ENCODE peak calls at places on chromosomes 5 and 9, in nine cellular contexts. O, A, M, T, Q, N, Y, P and K are unnamed samples.

GRCh38 chr5:984774-985173 is 23.8 kb upstream of the NKD2 start:
- DNase-seq in N (no peak), M (no peak), Y (no peak), T (no peak), P (no peak), A (no peak), Q (no peak), O (no peak), K (no peak)

GRCh38 chr9:70257991-70258691 is 637 bp upstream of the SMC5 start:
- DNase-seq in Q (no peak), N (peak), A (peak), O (peak), M (peak), T (peak), P (peak), Y (peak), K (peak)

GRCh38 chr5:76673125-76673524 is 42.8 kb upstream of the F2R start:
- DNase-seq in T (no peak), Q (no peak), N (no peak), O (no peak), Y (no peak), A (no peak), P (no peak), M (no peak), K (no peak)

GRCh38 chr5:122430328-122430586 is 118.2 kb downstream of the SNCAIP start:
- DNase-seq in A (no peak), O (no peak), Q (no peak), Y (no peak), N (no peak), P (no peak), M (no peak), T (no peak), K (no peak)

GRCh38 chr9:134220311-134220710 is 55.9 kb upstream of the RNU6ATAC start:
- DNase-seq in A (no peak), M (no peak), T (no peak), P (no peak), Q (no peak), Y (no peak), N (no peak), O (no peak), K (no peak)

GRCh38 chr5:143054480-143054941 is 284.3 kb downstream of the ARHGAP26 start:
- DNase-seq in N (no peak), M (peak), A (peak), O (peak), Y (no peak), Q (no peak), T (no peak), P (no peak), K (no peak)

GRCh38 chr9:33403941-33404781 is 1.8 kb upstream of the AQP7 start:
- DNase-seq in O (no peak), A (no peak), T (no peak), N (no peak), M (no peak), Y (no peak), P (no peak), Q (no peak), K (no peak)

GRCh38 chr9:128414461-128414860 is 6.2 kb upstream of the CERCAM start:
- DNase-seq in Y (no peak), Q (no peak), P (no peak), T (no peak), O (no peak), M (no peak), A (no peak), N (no peak), K (no peak)

GRCh38 chr5:176660860-176661641 is 13.8 kb downstream of the TSPAN17 start:
- DNase-seq in O (peak), P (peak), Q (peak), A (peak), T (peak), M (peak), Y (peak), N (peak), K (no peak)

GRCh38 chr9:121651295-121652036 is at the start of gene DAB2IP:
- DNase-seq in N (peak), M (peak), O (peak), P (no peak), Q (peak), A (no peak), Y (no peak), T (no peak), K (no peak)

GRCh38 chr5:72166070-72166979 is 59.0 kb downstream of the MAP1B start:
- DNase-seq in N (peak), A (no peak), O (peak), Q (no peak), M (peak), P (peak), T (no peak), Y (peak), K (no peak)

GRCh38 chr9:121858788-121859187 is 207.4 kb downstream of the DAB2IP start:
- DNase-seq in M (no peak), Q (no peak), O (no peak), N (no peak), P (no peak), Y (no peak), A (no peak), T (no peak), K (no peak)

GRCh38 chr5:152349683-152350526 is 55.2 kb downstream of the NMUR2 start:
- DNase-seq in Q (no peak), O (peak), Y (no peak), T (peak), A (no peak), N (peak), M (peak), P (peak), K (no peak)

GRCh38 chr9:81526587-81526986 is 162.8 kb downstream of the TLE1 start:
- DNase-seq in P (peak), T (no peak), M (peak), O (peak), N (no peak), Y (peak), A (no peak), Q (no peak), K (no peak)

GRCh38 chr9:87950296-87950695 is 24.0 kb downstream of the CDK20 start:
- DNase-seq in A (no peak), T (no peak), P (peak), Y (peak), O (no peak), M (no peak), Q (no peak), N (no peak), K (no peak)

GRCh38 chr9:134518004-134518606 is 123.5 kb upstream of the COL5A1 start:
- DNase-seq in Y (no peak), M (no peak), Q (no peak), T (peak), A (no peak), P (no peak), N (no peak), O (peak), K (no peak)

GRCh38 chr9:89323257-89323841 is 5.0 kb downstream of the SECISBP2 start:
- DNase-seq in A (no peak), Y (no peak), O (no peak), N (no peak), M (no peak), Q (no peak), T (no peak), P (peak), K (no peak)

GRCh38 chr9:37949576-37949975 is 45.6 kb upstream of the SLC25A51 start:
- DNase-seq in Q (no peak), P (peak), O (peak), T (no peak), A (no peak), N (no peak), Y (peak), M (no peak), K (no peak)

GRCh38 chr5:14726066-14726838 is 61.7 kb downstream of the OTULIN start:
- DNase-seq in Y (peak), M (peak), N (no peak), Q (no peak), T (no peak), A (no peak), O (peak), P (no peak), K (peak)

GRCh38 chr9:19133549-19134345 is 6.5 kb upstream of the PLIN2 start:
- DNase-seq in N (no peak), P (no peak), M (no peak), O (no peak), Q (no peak), A (no peak), T (no peak), Y (no peak), K (no peak)

GRCh38 chr5:156534906-156535305 is 207.9 kb downstream of the SGCD start:
- DNase-seq in A (no peak), Q (no peak), Y (no peak), T (no peak), N (no peak), O (peak), M (no peak), P (no peak), K (no peak)

GRCh38 chr5:140190868-140191209 is 15.9 kb downstream of the CYSTM1 start:
- DNase-seq in O (no peak), Q (no peak), M (no peak), A (no peak), P (no peak), N (no peak), T (no peak), Y (no peak), K (no peak)

GRCh38 chr9:4299006-4299795 is 667 bp downstream of the GLIS3 start:
- DNase-seq in M (peak), Q (peak), T (peak), O (peak), A (no peak), N (no peak), P (peak), Y (peak), K (peak)

GRCh38 chr9:134356496-134357470 is 30.5 kb downstream of the RXRA start:
- DNase-seq in T (no peak), Y (no peak), Q (no peak), A (no peak), N (no peak), O (no peak), M (peak), P (peak), K (no peak)

GRCh38 chr5:90987711-90988110 is 395.4 kb downstream of the ARRDC3 start:
- DNase-seq in N (no peak), T (no peak), M (no peak), A (no peak), Y (no peak), O (no peak), P (no peak), Q (no peak), K (no peak)

GRCh38 chr9:2740616-2741015 is 23.3 kb downstream of the KCNV2 start:
- DNase-seq in Q (no peak), A (no peak), T (no peak), O (peak), P (no peak), Y (peak), N (no peak), M (no peak), K (no peak)

GRCh38 chr9:8362250-8362649 is 562.7 kb upstream of the DMAC1 start:
- DNase-seq in N (no peak), P (no peak), A (no peak), Q (no peak), Y (no peak), T (no peak), O (no peak), M (no peak), K (no peak)

GRCh38 chr5:32531885-32532520 is 53.4 kb upstream of the SUB1 start:
- DNase-seq in Q (no peak), T (no peak), Y (peak), P (peak), O (peak), N (peak), A (no peak), M (peak), K (no peak)

GRCh38 chr9:131539223-131539923 is 6.0 kb upstream of the PRRT1B start:
- DNase-seq in Y (no peak), N (no peak), P (no peak), O (no peak), T (no peak), Q (no peak), A (no peak), M (no peak), K (no peak)

GRCh38 chr5:91166040-91166807 is 216.9 kb downstream of the ARRDC3 start:
- DNase-seq in A (no peak), P (no peak), Q (no peak), O (peak), Y (peak), T (no peak), N (no peak), M (peak), K (no peak)

GRCh38 chr9:89690334-89690912 is 85.6 kb downstream of the GADD45G start:
- DNase-seq in Q (no peak), T (no peak), Y (no peak), O (no peak), A (no peak), P (no peak), N (peak), M (no peak), K (no peak)